ENCODE peak calls at places on chromosomes 1 and 21, in five cellular contexts. One of them, this sample, is unnamed.

GRCh38 chr1:168512864-168513595 is 30.8 kb downstream of the XCL2 start:
- DNase-seq in lower lobe of right lung: no peak
- DNase-seq in B cell: no peak
- DNase-seq in hepatocyte: no peak
- DNase-seq in spleen: no peak
- DNase-seq in this sample: no peak

GRCh38 chr1:63322944-63323865 is 838 bp downstream of the FOXD3 start:
- DNase-seq in B cell: peak
- DNase-seq in lower lobe of right lung: peak
- DNase-seq in hepatocyte: peak
- DNase-seq in spleen: peak
- DNase-seq in this sample: no peak

GRCh38 chr1:224707849-224708725 is 92.0 kb downstream of the CNIH3 start:
- DNase-seq in lower lobe of right lung: peak
- DNase-seq in hepatocyte: peak
- DNase-seq in spleen: no peak
- DNase-seq in B cell: no peak
- DNase-seq in this sample: no peak

GRCh38 chr1:244322791-244323521 is 128.8 kb downstream of the ADSS2 start:
- DNase-seq in lower lobe of right lung: no peak
- DNase-seq in spleen: no peak
- DNase-seq in hepatocyte: peak
- DNase-seq in B cell: no peak
- DNase-seq in this sample: peak

GRCh38 chr21:46189213-46189958 is 5.1 kb upstream of the SPATC1L start:
- DNase-seq in lower lobe of right lung: no peak
- DNase-seq in hepatocyte: peak
- DNase-seq in B cell: no peak
- DNase-seq in spleen: no peak
- DNase-seq in this sample: no peak

GRCh38 chr1:203265541-203265940 is 36.1 kb upstream of the CHIT1 start:
- DNase-seq in hepatocyte: no peak
- DNase-seq in lower lobe of right lung: no peak
- DNase-seq in B cell: no peak
- DNase-seq in spleen: no peak
- DNase-seq in this sample: no peak

GRCh38 chr1:3708696-3709246 is 43.5 kb upstream of the CCDC27 start:
- DNase-seq in hepatocyte: no peak
- DNase-seq in spleen: no peak
- DNase-seq in lower lobe of right lung: no peak
- DNase-seq in B cell: no peak
- DNase-seq in this sample: no peak

GRCh38 chr1:218480691-218481099 is 135.6 kb downstream of the TGFB2 start:
- DNase-seq in spleen: no peak
- DNase-seq in B cell: no peak
- DNase-seq in lower lobe of right lung: no peak
- DNase-seq in hepatocyte: no peak
- DNase-seq in this sample: no peak

GRCh38 chr1:217965156-217965786 is 319.8 kb upstream of the RRP15 start:
- DNase-seq in spleen: no peak
- DNase-seq in lower lobe of right lung: no peak
- DNase-seq in hepatocyte: no peak
- DNase-seq in B cell: no peak
- DNase-seq in this sample: no peak

GRCh38 chr1:51818487-51818886 is 60.0 kb downstream of the NRDC start:
- DNase-seq in spleen: no peak
- DNase-seq in lower lobe of right lung: no peak
- DNase-seq in hepatocyte: peak
- DNase-seq in B cell: no peak
- DNase-seq in this sample: peak

GRCh38 chr1:61226791-61227567 is 144.6 kb downstream of the NFIA start:
- DNase-seq in B cell: no peak
- DNase-seq in spleen: no peak
- DNase-seq in hepatocyte: no peak
- DNase-seq in lower lobe of right lung: no peak
- DNase-seq in this sample: no peak

GRCh38 chr1:59458884-59459283 is 162.0 kb downstream of the FGGY start:
- DNase-seq in B cell: no peak
- DNase-seq in lower lobe of right lung: no peak
- DNase-seq in hepatocyte: no peak
- DNase-seq in spleen: no peak
- DNase-seq in this sample: no peak

GRCh38 chr21:21714396-21714795 is 716.2 kb downstream of the NCAM2 start:
- DNase-seq in hepatocyte: no peak
- DNase-seq in lower lobe of right lung: no peak
- DNase-seq in spleen: no peak
- DNase-seq in B cell: no peak
- DNase-seq in this sample: no peak

GRCh38 chr1:62271932-62272728 is 47.1 kb downstream of the KANK4 start:
- DNase-seq in spleen: peak
- DNase-seq in lower lobe of right lung: no peak
- DNase-seq in B cell: peak
- DNase-seq in hepatocyte: no peak
- DNase-seq in this sample: no peak

GRCh38 chr1:177913762-177914540 is 55.9 kb downstream of the SEC16B start:
- DNase-seq in B cell: no peak
- DNase-seq in lower lobe of right lung: no peak
- DNase-seq in hepatocyte: peak
- DNase-seq in spleen: no peak
- DNase-seq in this sample: no peak

GRCh38 chr1:120179420-120180348 is 3.4 kb upstream of the SEC22B start:
- DNase-seq in spleen: no peak
- DNase-seq in hepatocyte: peak
- DNase-seq in B cell: no peak
- DNase-seq in lower lobe of right lung: no peak
- DNase-seq in this sample: peak

GRCh38 chr21:15687208-15687607 is 42.6 kb upstream of the USP25 start:
- DNase-seq in B cell: no peak
- DNase-seq in spleen: no peak
- DNase-seq in lower lobe of right lung: no peak
- DNase-seq in hepatocyte: no peak
- DNase-seq in this sample: no peak

GRCh38 chr1:26053718-26054572 is 8.0 kb upstream of the SLC30A2 start:
- DNase-seq in B cell: no peak
- DNase-seq in lower lobe of right lung: no peak
- DNase-seq in hepatocyte: peak
- DNase-seq in spleen: no peak
- DNase-seq in this sample: no peak

GRCh38 chr1:109357673-109358072 is 40.0 kb downstream of the SORT1 start:
- DNase-seq in lower lobe of right lung: no peak
- DNase-seq in hepatocyte: no peak
- DNase-seq in spleen: no peak
- DNase-seq in B cell: no peak
- DNase-seq in this sample: no peak

GRCh38 chr1:45084562-45084961 is 72.5 kb downstream of the UROD start:
- DNase-seq in lower lobe of right lung: no peak
- DNase-seq in hepatocyte: no peak
- DNase-seq in B cell: no peak
- DNase-seq in spleen: no peak
- DNase-seq in this sample: no peak

GRCh38 chr1:73100216-73100615 is 817.9 kb upstream of the NEGR1 start:
- DNase-seq in B cell: no peak
- DNase-seq in lower lobe of right lung: no peak
- DNase-seq in hepatocyte: no peak
- DNase-seq in spleen: no peak
- DNase-seq in this sample: no peak

GRCh38 chr1:6099787-6100765 is 54.4 kb downstream of the KCNAB2 start:
- DNase-seq in lower lobe of right lung: peak
- DNase-seq in hepatocyte: no peak
- DNase-seq in spleen: peak
- DNase-seq in B cell: no peak
- DNase-seq in this sample: no peak

GRCh38 chr1:8790987-8791386 is 26.5 kb downstream of the RERE start:
- DNase-seq in lower lobe of right lung: no peak
- DNase-seq in B cell: no peak
- DNase-seq in spleen: no peak
- DNase-seq in hepatocyte: no peak
- DNase-seq in this sample: no peak

GRCh38 chr1:39666772-39667171 is 5.1 kb downstream of the NT5C1A start:
- DNase-seq in B cell: no peak
- DNase-seq in lower lobe of right lung: no peak
- DNase-seq in spleen: no peak
- DNase-seq in hepatocyte: no peak
- DNase-seq in this sample: no peak

GRCh38 chr21:45577806-45578801 is 35.9 kb upstream of the SLC19A1 start:
- DNase-seq in lower lobe of right lung: peak
- DNase-seq in spleen: peak
- DNase-seq in B cell: peak
- DNase-seq in hepatocyte: peak
- DNase-seq in this sample: no peak

GRCh38 chr1:1173061-1173792 is 453 bp upstream of the TTLL10 start:
- DNase-seq in spleen: peak
- DNase-seq in B cell: no peak
- DNase-seq in lower lobe of right lung: no peak
- DNase-seq in hepatocyte: no peak
- DNase-seq in this sample: no peak

GRCh38 chr1:1602321-1602931 is 2.5 kb upstream of the FNDC10 start:
- DNase-seq in B cell: no peak
- DNase-seq in spleen: no peak
- DNase-seq in hepatocyte: no peak
- DNase-seq in lower lobe of right lung: no peak
- DNase-seq in this sample: no peak

GRCh38 chr1:67630438-67631045 is 54.5 kb upstream of the GADD45A start:
- DNase-seq in hepatocyte: no peak
- DNase-seq in B cell: no peak
- DNase-seq in lower lobe of right lung: no peak
- DNase-seq in spleen: no peak
- DNase-seq in this sample: no peak

DNA sequence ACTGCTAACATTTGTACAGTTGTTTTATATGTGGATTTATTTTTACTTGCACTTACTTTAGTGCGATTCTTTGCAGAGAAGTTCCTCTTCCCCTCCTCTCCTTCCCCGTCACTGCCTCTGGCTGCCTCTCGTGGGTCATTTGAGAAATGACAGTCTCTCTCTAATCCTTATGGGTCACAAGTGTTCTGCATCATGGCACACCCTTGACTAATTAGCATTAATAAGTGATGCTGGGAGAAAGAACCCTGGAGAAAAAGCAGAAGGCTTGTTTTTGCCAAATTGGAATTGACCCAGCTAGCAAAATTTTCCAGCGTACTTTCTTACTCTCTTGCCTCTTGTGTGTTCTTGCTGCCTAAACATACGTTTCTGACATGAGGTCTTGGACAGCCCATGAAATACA is 301.2 kb downstream of the DUSP10 start:
- DNase-seq in B cell: peak
- DNase-seq in hepatocyte: peak
- DNase-seq in lower lobe of right lung: no peak
- DNase-seq in spleen: no peak
- DNase-seq in this sample: peak
- TF ChIP-seq CTCF in B cell: no peak
- TF ChIP-seq CTCF in hepatocyte: no peak
- TF ChIP-seq CTCF in lower lobe of right lung: no peak
- TF ChIP-seq CTCF in spleen: no peak
- TF ChIP-seq CTCF in this sample: peak

GRCh38 chr21:41045534-41046268 is 122.3 kb upstream of the BACE2 start:
- DNase-seq in hepatocyte: peak
- DNase-seq in B cell: no peak
- DNase-seq in lower lobe of right lung: peak
- DNase-seq in spleen: no peak
- DNase-seq in this sample: no peak
- TF ChIP-seq CTCF in hepatocyte: peak
- TF ChIP-seq CTCF in B cell: no peak
- TF ChIP-seq CTCF in lower lobe of right lung: peak
- TF ChIP-seq CTCF in spleen: no peak
- TF ChIP-seq CTCF in this sample: peak

GRCh38 chr1:27551953-27552312 is 52.0 kb downstream of the AHDC1 start:
- DNase-seq in lower lobe of right lung: no peak
- DNase-seq in hepatocyte: no peak
- DNase-seq in B cell: no peak
- DNase-seq in spleen: no peak
- DNase-seq in this sample: no peak

GRCh38 chr1:27551170-27551952 is 52.6 kb downstream of the AHDC1 start:
- DNase-seq in lower lobe of right lung: no peak
- DNase-seq in hepatocyte: no peak
- DNase-seq in spleen: no peak
- DNase-seq in B cell: no peak
- DNase-seq in this sample: no peak

GRCh38 chr1:27554777-27555699 is 48.9 kb downstream of the AHDC1 start:
- DNase-seq in hepatocyte: no peak
- DNase-seq in B cell: no peak
- DNase-seq in spleen: no peak
- DNase-seq in lower lobe of right lung: no peak
- DNase-seq in this sample: no peak

GRCh38 chr1:27554293-27554692 is 49.7 kb downstream of the AHDC1 start:
- DNase-seq in lower lobe of right lung: no peak
- DNase-seq in hepatocyte: no peak
- DNase-seq in B cell: no peak
- DNase-seq in spleen: no peak
- DNase-seq in this sample: no peak

DNA sequence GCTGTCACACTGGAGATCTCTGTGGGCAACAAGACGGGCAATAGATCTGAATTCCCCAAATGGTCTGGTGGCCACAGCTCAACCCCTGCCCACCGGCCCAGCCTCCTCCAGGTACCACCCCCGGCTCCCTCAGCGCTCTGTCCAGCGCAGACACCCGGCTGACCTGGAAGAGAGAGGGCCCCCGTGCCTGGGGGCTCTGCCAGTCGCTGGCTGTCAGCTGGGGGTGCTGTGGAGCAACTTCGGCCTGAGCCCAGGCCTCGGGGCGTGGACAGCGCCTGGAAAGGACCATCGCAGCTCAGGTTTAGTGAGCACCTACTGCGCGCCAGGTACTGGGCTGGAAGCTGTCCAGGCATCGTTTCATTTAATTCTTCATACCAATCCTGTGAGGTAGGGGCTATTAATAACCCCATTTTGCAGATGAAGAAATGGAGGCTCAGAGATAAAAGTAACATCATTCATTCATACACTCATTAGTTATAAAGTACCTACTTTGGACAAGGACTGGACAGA is 51.0 kb downstream of the AHDC1 start:
- DNase-seq in lower lobe of right lung: no peak
- DNase-seq in B cell: no peak
- DNase-seq in spleen: no peak
- DNase-seq in hepatocyte: no peak
- DNase-seq in this sample: no peak
- TF ChIP-seq CTCF in lower lobe of right lung: no peak
- TF ChIP-seq CTCF in B cell: no peak
- TF ChIP-seq CTCF in spleen: no peak
- TF ChIP-seq CTCF in hepatocyte: no peak
- TF ChIP-seq CTCF in this sample: no peak

GRCh38 chr1:211641942-211642341 is 33.5 kb downstream of the NEK2 start:
- DNase-seq in spleen: no peak
- DNase-seq in B cell: peak
- DNase-seq in lower lobe of right lung: no peak
- DNase-seq in hepatocyte: no peak
- DNase-seq in this sample: no peak

GRCh38 chr1:211637066-211637465 is 38.4 kb downstream of the NEK2 start:
- DNase-seq in spleen: no peak
- DNase-seq in lower lobe of right lung: no peak
- DNase-seq in B cell: no peak
- DNase-seq in hepatocyte: no peak
- DNase-seq in this sample: no peak

GRCh38 chr1:211638246-211638645 is 37.2 kb downstream of the NEK2 start:
- DNase-seq in hepatocyte: no peak
- DNase-seq in B cell: no peak
- DNase-seq in spleen: no peak
- DNase-seq in lower lobe of right lung: no peak
- DNase-seq in this sample: no peak

GRCh38 chr1:211638723-211639122 is 36.7 kb downstream of the NEK2 start:
- DNase-seq in B cell: peak
- DNase-seq in spleen: no peak
- DNase-seq in lower lobe of right lung: no peak
- DNase-seq in hepatocyte: no peak
- DNase-seq in this sample: no peak

GRCh38 chr1:211639500-211640361 is 35.7 kb downstream of the NEK2 start:
- DNase-seq in hepatocyte: peak
- DNase-seq in lower lobe of right lung: no peak
- DNase-seq in spleen: no peak
- DNase-seq in B cell: peak
- DNase-seq in this sample: peak
- TF ChIP-seq CTCF in hepatocyte: no peak
- TF ChIP-seq CTCF in lower lobe of right lung: no peak
- TF ChIP-seq CTCF in spleen: no peak
- TF ChIP-seq CTCF in B cell: no peak
- TF ChIP-seq CTCF in this sample: no peak